ENCODE peak calls at places on chromosomes 7 and 10, in seven cellular contexts. K is Panc1, V is lower lobe of right lung, O is ovary, M is A549, E is heart right ventricle, A is Karpas-422. R is an unnamed sample.

GRCh38 chr7:103150192-103150591 is 1.3 kb upstream of the NAPEPLD start:
- DNase-seq in K (no peak), V (no peak), O (no peak), M (no peak), E (no peak), A (peak; percentile 47), R (no peak)

GRCh38 chr10:132458071-132458594 is 61.1 kb downstream of the PWWP2B start:
- DNase-seq in K (no peak), V (no peak), O (peak; percentile 24), M (no peak), E (no peak), A (no peak), R (no peak)

GRCh38 chr7:156156734-156157408 is 344.6 kb upstream of the SHH start:
- DNase-seq in K (peak; percentile 46), V (no peak), O (no peak), M (peak; percentile 72), E (no peak), A (peak; percentile 60), R (no peak)

GRCh38 chr10:47223236-47223635 is 76.8 kb upstream of the GDF10 start:
- DNase-seq in K (no peak), V (no peak), O (no peak), M (no peak), E (no peak), A (no peak), R (no peak)

GRCh38 chr10:74297389-74298080 is 146.5 kb downstream of the ADK start:
- DNase-seq in K (no peak), V (no peak), O (no peak), M (no peak), E (no peak), A (no peak), R (no peak)

GRCh38 chr7:20440472-20441105 is 109.9 kb downstream of the ITGB8 start:
- DNase-seq in K (peak; percentile 10), V (no peak), O (no peak), M (peak; percentile 13), E (no peak), A (peak; percentile 80), R (peak; percentile 43)

GRCh38 chr7:137774793-137775201 is 72.0 kb downstream of the DGKI start:
- DNase-seq in K (peak; percentile 54), V (no peak), O (no peak), M (no peak), E (no peak), A (no peak), R (no peak)

GRCh38 chr10:123517376-123517775 is 148.8 kb upstream of the GPR26 start:
- DNase-seq in K (no peak), V (no peak), O (no peak), M (no peak), E (no peak), A (no peak), R (no peak)

GRCh38 chr10:132364594-132364970 is 32.4 kb upstream of the PWWP2B start:
- DNase-seq in K (no peak), V (peak; percentile 53), O (no peak), M (no peak), E (no peak), A (no peak), R (no peak)

GRCh38 chr7:106535234-106536026 is 125.5 kb downstream of the CCDC71L start:
- DNase-seq in K (no peak), V (no peak), O (no peak), M (no peak), E (no peak), A (no peak), R (no peak)

GRCh38 chr7:85261341-85261740 is 74.5 kb upstream of the SEMA3D start:
- DNase-seq in K (no peak), V (no peak), O (no peak), M (no peak), E (no peak), A (no peak), R (no peak)

GRCh38 chr7:102069913-102070629 is 216.6 kb upstream of the SH2B2 start:
- DNase-seq in K (no peak), V (no peak), O (no peak), M (no peak), E (no peak), A (no peak), R (no peak)

DNA sequence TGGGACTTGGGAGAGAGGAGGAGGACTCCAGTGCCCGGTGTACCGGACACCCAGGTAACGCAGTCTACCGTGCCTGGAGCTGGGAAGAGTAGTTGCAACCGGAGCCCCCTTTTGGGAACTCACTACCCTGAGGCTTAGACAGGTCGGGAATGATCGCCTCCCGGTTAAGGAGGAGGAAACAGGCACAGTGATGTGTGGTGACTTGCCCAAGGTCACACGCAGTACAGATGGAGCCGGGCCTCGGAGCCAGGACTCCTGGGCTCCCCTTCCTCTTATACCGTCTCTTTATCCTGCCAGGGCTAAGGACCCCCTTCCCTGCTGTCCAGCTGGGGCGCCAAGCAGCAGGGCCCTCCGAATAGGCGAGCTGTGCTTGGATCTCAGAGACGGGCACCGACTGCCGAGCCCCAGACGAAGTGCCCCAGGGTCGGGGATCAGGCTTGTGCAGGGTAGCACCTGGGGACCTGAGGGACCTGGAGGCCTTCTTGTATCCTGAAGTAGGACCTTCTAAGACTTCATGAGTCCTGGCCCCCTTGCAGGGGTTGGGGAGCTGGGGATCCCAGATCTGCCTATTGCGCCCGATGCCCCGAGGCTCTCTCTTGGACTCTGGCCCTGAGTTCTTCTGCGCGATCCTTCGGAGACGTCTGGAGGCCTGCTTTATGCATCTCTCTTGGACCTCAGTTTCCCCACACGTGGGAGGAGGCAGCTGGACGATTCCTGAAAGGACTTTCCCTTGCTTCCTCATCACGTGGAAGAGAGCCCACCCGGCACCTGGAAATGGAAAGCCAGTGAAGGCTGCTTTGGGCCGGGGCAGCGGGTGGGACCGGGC is 767 bp upstream of the CYP26A1 start:
- DNase-seq in K (no peak), V (no peak), O (no peak), M (no peak), E (no peak), A (no peak), R (no peak)
- H3K4me1 ChIP-seq in K (peaks cover 13% of the 10 kb centered on the region), V (peaks cover 46% of the 10 kb centered on the region), O (peaks cover 14% of the 10 kb centered on the region), M (peaks cover 18% of the 10 kb centered on the region), E (peaks cover 39% of the 10 kb centered on the region), A (peaks cover 4% of the 10 kb centered on the region), R (peaks cover 19% of the 10 kb centered on the region)

GRCh38 chr10:3362415-3362814 is 189.8 kb upstream of the PITRM1 start:
- DNase-seq in K (no peak), V (no peak), O (no peak), M (no peak), E (no peak), A (no peak), R (no peak)
- H3K4me1 ChIP-seq in K (peaks cover 7% of the 10 kb centered on the region), V (no peaks in the 10 kb centered on the region), O (no peaks in the 10 kb centered on the region), M (peaks cover 17% of the 10 kb centered on the region), E (no peaks in the 10 kb centered on the region), A (no peaks in the 10 kb centered on the region), R (no peaks in the 10 kb centered on the region)

GRCh38 chr10:103682042-103682441 is 173.3 kb downstream of the SH3PXD2A start:
- DNase-seq in K (no peak), V (peak; percentile 70), O (no peak), M (no peak), E (no peak), A (no peak), R (no peak)
- H3K4me1 ChIP-seq in K (no peaks in the 10 kb centered on the region), V (peaks cover 35% of the 10 kb centered on the region), O (peaks cover 11% of the 10 kb centered on the region), M (peaks cover 4% of the 10 kb centered on the region), E (peaks cover 10% of the 10 kb centered on the region), A (peaks cover 5% of the 10 kb centered on the region), R (peaks cover 2% of the 10 kb centered on the region)

GRCh38 chr10:34751272-34751671 is 63.8 kb downstream of the PARD3 start:
- DNase-seq in K (no peak), V (no peak), O (no peak), M (no peak), E (no peak), A (no peak), R (no peak)

GRCh38 chr10:34748767-34749166 is 66.3 kb downstream of the PARD3 start:
- DNase-seq in K (no peak), V (no peak), O (no peak), M (no peak), E (no peak), A (no peak), R (no peak)

GRCh38 chr10:34757933-34758332 is 57.2 kb downstream of the PARD3 start:
- DNase-seq in K (no peak), V (no peak), O (no peak), M (no peak), E (no peak), A (no peak), R (no peak)

GRCh38 chr10:34756584-34756983 is 58.5 kb downstream of the PARD3 start:
- DNase-seq in K (no peak), V (no peak), O (no peak), M (no peak), E (no peak), A (no peak), R (no peak)

GRCh38 chr10:34753014-34753757 is 61.9 kb downstream of the PARD3 start:
- DNase-seq in K (no peak), V (no peak), O (no peak), M (no peak), E (no peak), A (no peak), R (no peak)
- H3K4me1 ChIP-seq in K (peaks cover 12% of the 10 kb centered on the region), V (peaks cover 21% of the 10 kb centered on the region), O (peaks cover 14% of the 10 kb centered on the region), M (peaks cover 52% of the 10 kb centered on the region), E (peaks cover 32% of the 10 kb centered on the region), A (peaks cover under 1% of the 10 kb centered on the region), R (peaks cover 4% of the 10 kb centered on the region)

DNA sequence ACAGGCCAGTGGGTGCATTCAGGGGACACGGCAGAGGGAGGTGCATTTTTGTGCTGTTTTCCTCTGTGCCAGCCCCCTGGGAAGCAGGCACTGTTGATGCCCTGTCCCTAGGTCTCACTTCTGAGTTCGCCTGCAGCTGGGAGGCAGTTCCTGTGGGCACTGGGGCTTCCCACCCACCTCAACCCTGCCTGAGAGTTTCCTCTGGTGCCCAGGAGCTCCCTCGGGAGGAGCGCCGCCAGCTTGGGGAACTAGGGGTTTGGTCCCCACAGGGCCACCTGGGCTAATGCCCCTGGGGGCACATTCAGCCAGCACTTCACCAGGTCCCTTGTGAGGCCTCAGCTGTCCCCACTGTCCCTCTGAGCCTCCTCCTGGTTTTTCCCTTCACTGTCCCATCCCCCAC is 178.2 kb upstream of the RHEB start:
- DNase-seq in K (no peak), V (no peak), O (no peak), M (no peak), E (no peak), A (peak; percentile 56), R (no peak)
- H3K4me1 ChIP-seq in K (peaks cover 43% of the 10 kb centered on the region), V (peaks cover 24% of the 10 kb centered on the region), O (peaks cover 3% of the 10 kb centered on the region), M (peaks cover 66% of the 10 kb centered on the region), E (peaks cover 38% of the 10 kb centered on the region), A (peaks cover 23% of the 10 kb centered on the region), R (peaks cover 11% of the 10 kb centered on the region)

GRCh38 chr7:17131060-17131345 is 167.4 kb upstream of the AHR start:
- DNase-seq in K (no peak), V (no peak), O (no peak), M (no peak), E (no peak), A (no peak), R (no peak)

GRCh38 chr7:17123020-17123419 is 175.4 kb upstream of the AHR start:
- DNase-seq in K (no peak), V (no peak), O (no peak), M (no peak), E (no peak), A (peak; percentile 54), R (no peak)

GRCh38 chr7:17129218-17129617 is 169.2 kb upstream of the AHR start:
- DNase-seq in K (no peak), V (no peak), O (no peak), M (no peak), E (no peak), A (no peak), R (no peak)

GRCh38 chr7:17130281-17131059 is 168.0 kb upstream of the AHR start:
- DNase-seq in K (peak; percentile 61), V (no peak), O (no peak), M (peak; percentile 84), E (no peak), A (no peak), R (no peak)

GRCh38 chr7:17126413-17127374 is 171.8 kb upstream of the AHR start:
- DNase-seq in K (no peak), V (no peak), O (no peak), M (no peak), E (no peak), A (no peak), R (no peak)
- H3K4me1 ChIP-seq in K (peaks cover 5% of the 10 kb centered on the region), V (peaks cover 12% of the 10 kb centered on the region), O (no peaks in the 10 kb centered on the region), M (peaks cover 28% of the 10 kb centered on the region), E (no peaks in the 10 kb centered on the region), A (peaks cover 11% of the 10 kb centered on the region), R (peaks cover 1% of the 10 kb centered on the region)

R was measured in iPS DF 6.9.